ENCODE peak calls at places on chromosomes 13 and 19, in five cellular contexts. K is left cardiac atrium; R is activated CD8-positive, alpha-beta memory T cell treated with anti-CD3 and anti-CD28 coated beads, Interleukin-2, amount 10 ng/mL, durations not matched to agents 7 days and 5 days; A is psoas muscle; B is gastroesophageal sphincter. H is an unnamed sample.

GRCh38 chr19:38213911-38214625 is 10.0 kb downstream of the DPF1 start:
- ATAC-seq in R (peak), A (no peak), B (no peak), K (no peak), H (no peak)

GRCh38 chr19:43313711-43314495 is 39.6 kb upstream of the CD177 start:
- ATAC-seq in R (no peak), A (no peak), B (no peak), K (no peak), H (no peak)

GRCh38 chr19:38290631-38291147 is 13.4 kb upstream of the C19orf33 start:
- ATAC-seq in B (no peak), K (no peak), A (no peak), R (no peak), H (peak)

GRCh38 chr13:21124853-21125252 is 51.5 kb downstream of the SKA3 start:
- ATAC-seq in B (no peak), K (no peak), R (no peak), A (no peak), H (no peak)

GRCh38 chr19:1755467-1756155 is 2.3 kb downstream of the ONECUT3 start:
- ATAC-seq in K (no peak), A (no peak), B (no peak), R (no peak), H (no peak)

GRCh38 chr13:38979891-38980627 is 10.6 kb downstream of the STOML3 start:
- ATAC-seq in B (peak), K (peak), A (peak), R (no peak), H (no peak)

GRCh38 chr19:39871886-39872866 is 26.0 kb upstream of the FBL start:
- ATAC-seq in R (no peak), B (no peak), K (no peak), A (no peak), H (no peak)

GRCh38 chr19:44615529-44616247 is 2.3 kb downstream of the IGSF23 start:
- ATAC-seq in B (no peak), K (no peak), A (no peak), R (no peak), H (no peak)

GRCh38 chr19:10292206-10292788 is 2.5 kb downstream of the ICAM5 start:
- ATAC-seq in A (peak), K (peak), B (peak), R (peak), H (peak)

GRCh38 chr13:98332222-98332621 is 155.2 kb upstream of the RNF113B start:
- ATAC-seq in B (no peak), K (no peak), R (no peak), A (no peak), H (no peak)

GRCh38 chr13:30585748-30586262 is 31.9 kb upstream of the USPL1 start:
- ATAC-seq in R (no peak), K (no peak), A (no peak), B (no peak), H (no peak)

GRCh38 chr13:95505976-95506375 is 46.5 kb upstream of the CLDN10 start:
- ATAC-seq in R (no peak), A (no peak), K (no peak), B (no peak), H (no peak)

GRCh38 chr19:4386038-4386782 is 14.1 kb downstream of the SH3GL1 start:
- ATAC-seq in A (no peak), K (no peak), R (no peak), B (no peak), H (no peak)

H was measured in esophagus mucosa.